ENCODE peak calls at places on chromosomes 5 and 9, in six cellular contexts. M is K562, B is HCT116, J is NT2/D1, A is H1, U is HepG2. R is an unnamed sample.

GRCh38 chr5:31270396-31270795 is 76.9 kb downstream of the CDH6 start:
- DNase-seq in M (peak), B (no peak), J (no peak), A (no peak), U (peak), R (no peak)

GRCh38 chr5:168214071-168214470 is 77.4 kb upstream of the WWC1 start:
- DNase-seq in M (no peak), B (no peak), J (no peak), A (no peak), U (no peak), R (no peak)

GRCh38 chr5:160774646-160775313 is 77.2 kb downstream of the ATP10B start:
- DNase-seq in M (no peak), B (no peak), J (no peak), A (no peak), U (no peak), R (no peak)

GRCh38 chr9:98484218-98484617 is 224.5 kb downstream of the GABBR2 start:
- DNase-seq in M (no peak), B (no peak), J (no peak), A (no peak), U (no peak), R (no peak)

GRCh38 chr5:154686490-154686889 is 68.7 kb upstream of the LARP1 start:
- DNase-seq in M (no peak), B (no peak), J (no peak), A (no peak), U (no peak), R (no peak)

GRCh38 chr5:169171495-169171894 is 129.4 kb downstream of the SLIT3 start:
- DNase-seq in M (no peak), B (no peak), J (peak), A (no peak), U (no peak), R (no peak)

GRCh38 chr9:124629600-124629999 is 122.4 kb upstream of the NR5A1 start:
- DNase-seq in M (no peak), B (no peak), J (no peak), A (no peak), U (no peak), R (no peak)

GRCh38 chr5:94524841-94525697 is 93.3 kb downstream of the KIAA0825 start:
- DNase-seq in M (peak), B (peak), J (peak), A (no peak), U (peak), R (peak)

GRCh38 chr5:132221781-132222648 is 5.6 kb downstream of the P4HA2 start:
- DNase-seq in M (no peak), B (no peak), J (no peak), A (no peak), U (no peak), R (no peak)

GRCh38 chr5:130333089-130333488 is 428.8 kb downstream of the CHSY3 start:
- DNase-seq in M (no peak), B (peak), J (no peak), A (no peak), U (no peak), R (no peak)

GRCh38 chr9:34197756-34198711 is 19.2 kb downstream of the UBAP1 start:
- DNase-seq in M (no peak), B (no peak), J (peak), A (no peak), U (no peak), R (no peak)

GRCh38 chr9:122265265-122265900 is 701 bp downstream of the MRRF start:
- DNase-seq in M (no peak), B (peak), J (no peak), A (no peak), U (peak), R (peak)
- TF ChIP-seq ZNF274 in M (no peak), B (no peak), J (no peak), A (no peak), U (no peak), R (no peak)

DNA sequence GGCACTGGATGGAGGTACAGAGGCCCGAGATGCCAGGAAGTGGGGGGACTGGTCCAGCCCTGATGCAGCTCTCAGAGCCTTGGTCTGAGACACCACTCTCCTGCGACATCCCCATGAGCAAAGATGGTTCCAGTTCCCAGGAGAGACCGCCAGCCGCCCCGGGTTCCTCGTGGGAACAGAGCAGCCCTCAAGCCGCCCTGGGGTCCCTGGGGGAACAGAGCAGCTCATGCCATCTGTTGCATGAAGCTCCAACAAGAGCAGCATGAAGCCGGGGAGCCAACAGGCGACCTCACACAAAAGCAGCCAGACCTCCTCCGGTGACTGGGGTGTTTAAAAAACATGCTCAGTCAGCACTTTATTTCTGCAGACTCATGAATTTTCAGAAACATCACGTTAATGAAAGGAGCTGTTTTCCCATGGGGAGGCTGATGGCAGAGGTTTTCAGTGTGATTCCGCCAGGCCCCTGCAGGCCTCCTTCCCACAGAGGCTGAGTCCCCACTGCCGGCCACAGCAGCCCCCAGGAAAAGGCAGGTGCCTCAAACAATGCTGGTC is 6.2 kb downstream of the SLC6A18 start:
- DNase-seq in M (no peak), B (no peak), J (no peak), A (no peak), U (no peak), R (no peak)
- TF ChIP-seq ZNF274 in M (no peak), B (no peak), J (no peak), A (no peak), U (no peak), R (no peak)

GRCh38 chr9:131739988-131740648 is at the start of gene RAPGEF1:
- DNase-seq in M (peak), B (no peak), J (no peak), A (no peak), U (no peak), R (no peak)
- TF ChIP-seq ZNF274 in M (no peak), B (no peak), J (no peak), A (no peak), U (no peak), R (no peak)

GRCh38 chr5:65203746-65204145 is 278.0 kb downstream of the ADAMTS6 start:
- DNase-seq in M (no peak), B (no peak), J (no peak), A (no peak), U (no peak), R (no peak)

GRCh38 chr5:65199988-65200668 is 281.6 kb downstream of the ADAMTS6 start:
- DNase-seq in M (no peak), B (no peak), J (no peak), A (no peak), U (no peak), R (no peak)

GRCh38 chr5:65209341-65209740 is 272.4 kb downstream of the ADAMTS6 start:
- DNase-seq in M (no peak), B (no peak), J (no peak), A (no peak), U (no peak), R (no peak)

DNA sequence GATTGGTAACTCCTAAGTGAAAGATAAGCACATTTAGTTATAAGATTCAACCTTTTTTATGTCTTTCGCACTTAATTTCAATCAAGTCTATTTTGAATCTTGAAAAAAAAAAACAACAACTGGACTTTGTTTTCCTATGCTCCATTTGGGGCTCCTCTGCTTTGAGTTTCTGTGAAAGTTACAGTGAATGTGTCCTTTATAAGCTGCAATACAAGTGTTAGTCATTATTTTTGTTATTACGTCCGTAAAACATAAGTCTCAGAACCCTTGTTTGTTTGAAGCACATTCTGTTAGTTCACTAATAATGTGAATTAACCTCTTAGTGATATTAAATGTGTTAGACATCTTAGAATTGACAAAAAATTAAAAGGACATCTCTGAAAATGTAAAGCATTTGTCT is 276.7 kb downstream of the ADAMTS6 start:
- DNase-seq in M (no peak), B (no peak), J (no peak), A (no peak), U (no peak), R (no peak)
- TF ChIP-seq ZNF274 in M (no peak), B (no peak), J (no peak), A (no peak), U (no peak), R (no peak)

GRCh38 chr5:59312223-59312622 is 581.3 kb downstream of the PDE4D start:
- DNase-seq in M (no peak), B (no peak), J (no peak), A (no peak), U (no peak), R (no peak)
- TF ChIP-seq ZNF274 in M (no peak), B (no peak), J (no peak), A (no peak), U (no peak), R (no peak)